ENCODE peak calls at places on chromosomes 6 and 20, in ten cellular contexts. S, Q, L, N, D, F, Y, X, J and Z are unnamed samples.

GRCh38 chr20:16222859-16223411 is 350.3 kb downstream of the KIF16B start:
- DNase-seq in F (no peak), X (no peak), N (no peak), Q (no peak), L (no peak), J (no peak), Y (no peak), S (no peak), D (peak; percentile 6), Z (no peak)

GRCh38 chr6:112396221-112396620 is 49.1 kb downstream of the RFPL4B start:
- DNase-seq in L (no peak), Q (no peak), N (no peak), X (no peak), Y (no peak), J (no peak), F (no peak), D (no peak), S (no peak), Z (no peak)

GRCh38 chr20:47354710-47355488 is 1.6 kb downstream of the ZMYND8 start:
- DNase-seq in Q (no peak), J (no peak), F (no peak), N (no peak), L (peak; percentile 46), S (no peak), Y (no peak), X (peak; percentile 70), D (no peak), Z (no peak)

GRCh38 chr6:115838763-115839401 is 221.8 kb downstream of the FRK start:
- DNase-seq in J (no peak), N (peak; percentile 29), F (no peak), Q (peak; percentile 56), S (no peak), L (peak; percentile 48), Y (no peak), D (peak; percentile 42), X (peak; percentile 50), Z (peak; percentile 14)

GRCh38 chr20:48725589-48725991 is 102.2 kb downstream of the PREX1 start:
- DNase-seq in S (no peak), X (no peak), Q (peak; percentile 27), Y (no peak), D (peak; percentile 77), N (no peak), L (peak; percentile 71), F (no peak), J (no peak), Z (no peak)

GRCh38 chr6:5752282-5752681 is 254.4 kb downstream of the NRN1 start:
- DNase-seq in F (no peak), L (no peak), D (no peak), Y (no peak), S (no peak), Q (no peak), X (no peak), J (no peak), N (no peak), Z (no peak)

GRCh38 chr6:104226798-104227444 is 632.8 kb downstream of the HACE1 start:
- DNase-seq in X (no peak), Q (no peak), F (no peak), J (no peak), N (peak; percentile 26), D (no peak), L (no peak), Y (no peak), S (no peak), Z (no peak)

GRCh38 chr6:96659084-96659845 is 96.3 kb downstream of the FHL5 start:
- DNase-seq in Q (no peak), L (no peak), N (no peak), D (no peak), F (no peak), S (no peak), J (no peak), X (no peak), Y (no peak), Z (no peak)

GRCh38 chr6:34598725-34599124 is 42.6 kb upstream of the SPDEF start:
- DNase-seq in N (no peak), F (no peak), J (no peak), L (no peak), Q (no peak), Y (no peak), S (no peak), D (no peak), X (no peak), Z (no peak)

GRCh38 chr6:52109073-52109635 is 21.7 kb upstream of the PKHD1 start:
- DNase-seq in X (no peak), Q (no peak), D (no peak), J (peak; percentile 50), S (no peak), F (no peak), N (no peak), L (no peak), Y (no peak), Z (no peak)

GRCh38 chr6:141167945-141168344 is 964.8 kb upstream of the GJE1 start:
- DNase-seq in J (no peak), N (no peak), S (no peak), Y (peak; percentile 62), D (no peak), L (no peak), X (no peak), F (no peak), Q (no peak), Z (no peak)

GRCh38 chr20:50865591-50865990 is 65.6 kb downstream of the ADNP start:
- DNase-seq in Y (peak; percentile 68), L (no peak), J (no peak), S (no peak), Q (no peak), X (no peak), F (no peak), D (no peak), N (no peak), Z (no peak)

GRCh38 chr6:136550045-136550329 is 235 bp downstream of the MAP7 start:
- DNase-seq in X (no peak), D (peak; percentile 78), Y (no peak), F (no peak), N (no peak), Q (peak; percentile 89), L (no peak), J (no peak), S (no peak), Z (no peak)

GRCh38 chr6:136549359-136550044 is 720 bp downstream of the MAP7 start:
- DNase-seq in N (peak; percentile 31), S (peak; percentile 41), L (peak; percentile 49), J (no peak), Q (peak; percentile 75), F (peak; percentile 59), X (no peak), Y (peak; percentile 87), D (peak; percentile 26), Z (peak; percentile 32)

GRCh38 chr6:136551103-136551502 is 881 bp upstream of the MAP7 start:
- DNase-seq in J (no peak), N (no peak), L (no peak), Y (no peak), F (no peak), S (no peak), Q (peak; percentile 41), X (no peak), D (peak; percentile 17), Z (no peak)

GRCh38 chr6:136552054-136552453 is 1.8 kb upstream of the MAP7 start:
- DNase-seq in Y (no peak), L (no peak), F (no peak), J (no peak), S (no peak), X (no peak), D (peak; percentile 14), N (no peak), Q (peak; percentile 24), Z (no peak)

DNA sequence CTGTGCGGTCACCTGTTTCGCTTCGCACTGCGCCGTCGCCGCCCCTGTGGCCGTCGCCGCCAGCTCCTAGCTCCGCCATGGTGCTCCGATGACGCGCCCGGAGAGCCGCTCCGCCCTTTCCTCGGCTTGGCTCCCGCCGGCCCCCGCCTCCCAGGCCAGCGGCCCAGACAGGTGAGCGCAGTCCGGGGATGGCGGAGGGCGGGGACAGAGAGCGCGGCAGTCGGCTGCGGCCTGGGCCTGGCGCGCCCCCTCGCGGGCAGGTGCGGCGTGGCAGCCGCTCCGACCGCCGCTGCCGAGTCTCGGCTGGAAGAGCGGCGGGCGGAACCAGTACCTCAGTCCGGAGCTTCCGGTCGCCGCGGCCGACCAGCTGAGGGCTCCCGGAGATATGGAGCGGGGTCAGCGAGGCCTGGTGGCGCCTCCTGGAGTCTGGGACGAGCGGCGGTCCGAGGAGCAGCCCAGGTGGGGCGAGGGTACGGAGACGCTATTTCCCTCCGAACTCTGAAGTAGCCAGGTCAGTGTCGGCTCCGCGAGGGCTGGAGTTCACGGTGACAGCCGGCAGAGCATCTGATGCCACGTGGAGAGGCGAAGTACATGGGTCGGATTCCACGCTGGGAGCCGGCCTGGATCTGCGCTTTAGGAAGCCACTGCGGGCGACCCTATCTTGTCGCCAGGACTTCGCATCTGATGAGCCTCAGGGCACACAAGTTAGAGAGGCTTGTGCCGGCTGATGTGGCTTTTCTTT is at the start of gene MAP7:
- DNase-seq in D (peak; percentile 84), Y (peak; percentile 96), X (no peak), S (peak; percentile 76), N (peak; percentile 94), L (peak; percentile 80), Q (peak; percentile 88), J (no peak), F (peak; percentile 79), Z (peak; percentile 91)
- TF ChIP-seq EP300 in D (no peak), Y (no peak), X (no peak), S (no peak), N (no peak), L (no peak), Q (no peak), J (no peak), F (no peak), Z (no peak)

GRCh38 chr6:119446623-119447008 is 97.1 kb upstream of the MAN1A1 start:
- DNase-seq in N (peak; percentile 77), S (no peak), F (peak; percentile 76), D (no peak), J (no peak), Q (no peak), X (no peak), L (no peak), Y (no peak), Z (peak; percentile 68)
- H3K4me3 ChIP-seq in N (no peak overlapping the region), S (no peak overlapping the region), F (no peak overlapping the region), D (no peak overlapping the region), J (no peak overlapping the region), Q (no peak overlapping the region), X (no peak overlapping the region), L (no peak overlapping the region), Y (no peak overlapping the region), Z (no peak overlapping the region)

DNA sequence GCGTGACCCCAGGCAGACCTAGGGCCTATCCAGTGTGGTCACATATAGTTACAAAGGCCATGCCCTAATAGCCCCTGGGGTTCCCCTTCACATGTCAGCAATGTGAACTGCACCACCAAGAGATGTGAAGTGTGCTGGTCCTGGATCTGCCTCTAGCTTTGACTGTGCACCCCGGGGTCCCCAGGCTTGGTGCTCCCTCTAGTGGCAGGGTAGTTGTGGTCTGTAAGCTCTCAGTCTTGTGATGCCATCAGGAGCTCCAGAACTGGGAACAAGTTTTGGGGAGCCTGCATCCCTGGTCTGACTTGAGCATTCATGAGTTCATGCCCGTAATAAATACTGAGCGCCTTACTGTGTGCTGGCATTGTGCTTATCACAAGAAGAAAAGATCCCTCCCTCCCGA is 143.4 kb downstream of the DHX35 start:
- DNase-seq in X (no peak), Q (no peak), J (no peak), F (no peak), D (peak; percentile 25), S (no peak), Y (no peak), N (no peak), L (no peak), Z (no peak)
- TF ChIP-seq CTCF in X (peak; percentile 39), Q (no peak), J (no peak), F (no peak), D (peak; percentile 48), S (no peak), Y (no peak), N (no peak), L (no peak), Z (no peak)

GRCh38 chr20:4673371-4674001 is 48.2 kb upstream of the PRND start:
- DNase-seq in N (no peak), L (no peak), J (no peak), X (no peak), F (no peak), Q (no peak), S (no peak), D (peak; percentile 87), Y (no peak), Z (no peak)
- TF ChIP-seq EP300 in N (no peak), L (no peak), J (no peak), X (no peak), F (no peak), Q (no peak), S (no peak), D (peak; percentile 83), Y (no peak), Z (no peak)